ENCODE peak calls at places on chromosomes 7 and 10, in eight cellular contexts. S is astrocyte of the cerebellum; B is effector memory CD8-positive, alpha-beta T cell; U is EL; T is cardiac muscle cell; H is adipocyte; X is GM23338; C is RCC 7860. R is an unnamed sample.

GRCh38 chr10:75926763-75927162 is 495.3 kb downstream of the LRMDA start:
- DNase-seq in S (no peak), B (no peak), U (no peak), T (peak), H (peak), X (peak), C (no peak), R (no peak)

GRCh38 chr7:94059747-94060146 is 55.6 kb upstream of the BET1 start:
- DNase-seq in S (no peak), B (no peak), U (no peak), T (no peak), H (no peak), X (no peak), C (peak), R (no peak)

GRCh38 chr10:1573334-1573969 is 163.9 kb downstream of the ADARB2 start:
- DNase-seq in S (no peak), B (no peak), U (no peak), T (no peak), H (no peak), X (no peak), C (no peak), R (no peak)

GRCh38 chr10:119386666-119387065 is 155.9 kb downstream of the RGS10 start:
- DNase-seq in S (no peak), B (no peak), U (no peak), T (no peak), H (no peak), X (no peak), C (no peak), R (no peak)

GRCh38 chr7:134669845-134670373 is 23.3 kb downstream of the BPGM start:
- DNase-seq in S (peak), B (peak), U (peak), T (peak), H (peak), X (no peak), C (peak), R (peak)

GRCh38 chr10:90674927-90675326 is 182.9 kb downstream of the HTR7 start:
- DNase-seq in S (peak), B (no peak), U (peak), T (no peak), H (peak), X (no peak), C (no peak), R (no peak)

GRCh38 chr10:91163269-91163708 is 57.2 kb upstream of the PCGF5 start:
- DNase-seq in S (peak), B (peak), U (peak), T (peak), H (peak), X (peak), C (peak), R (peak)

GRCh38 chr10:36602374-36602773 is 523.0 kb upstream of the ANKRD30A start:
- DNase-seq in S (peak), B (no peak), U (peak), T (no peak), H (peak), X (no peak), C (no peak), R (no peak)

GRCh38 chr7:82204694-82205093 is 238.9 kb downstream of the CACNA2D1 start:
- DNase-seq in S (peak), B (no peak), U (peak), T (no peak), H (peak), X (no peak), C (peak), R (peak)

GRCh38 chr7:74164985-74165456 is 9.1 kb upstream of the EIF4H start:
- DNase-seq in S (no peak), B (no peak), U (peak), T (peak), H (peak), X (peak), C (no peak), R (peak)

GRCh38 chr7:145481985-145482384 is 634.6 kb upstream of the CNTNAP2 start:
- DNase-seq in S (no peak), B (no peak), U (no peak), T (no peak), H (no peak), X (no peak), C (no peak), R (no peak)

GRCh38 chr10:132655735-132656134 is 118.1 kb downstream of the INPP5A start:
- DNase-seq in S (no peak), B (no peak), U (no peak), T (no peak), H (no peak), X (no peak), C (no peak), R (no peak)

GRCh38 chr7:85796956-85797355 is 610.1 kb upstream of the SEMA3D start:
- DNase-seq in S (no peak), B (no peak), U (no peak), T (no peak), H (no peak), X (no peak), C (no peak), R (no peak)

GRCh38 chr10:112304460-112304859 is 21.3 kb downstream of the TECTB start:
- DNase-seq in S (no peak), B (no peak), U (no peak), T (no peak), H (peak), X (no peak), C (no peak), R (no peak)

GRCh38 chr7:27958933-27959548 is 219.1 kb downstream of the TAX1BP1 start:
- DNase-seq in S (no peak), B (no peak), U (no peak), T (no peak), H (no peak), X (no peak), C (no peak), R (no peak)

GRCh38 chr7:6172331-6173295 is 99.8 kb downstream of the CYTH3 start:
- DNase-seq in S (no peak), B (no peak), U (peak), T (no peak), H (no peak), X (no peak), C (peak), R (no peak)

GRCh38 chr10:132541129-132541528 is 3.5 kb downstream of the INPP5A start:
- DNase-seq in S (no peak), B (no peak), U (no peak), T (no peak), H (no peak), X (no peak), C (no peak), R (no peak)

GRCh38 chr7:95820778-95821177 is 48.4 kb downstream of the DYNC1I1 start:
- DNase-seq in S (no peak), B (no peak), U (no peak), T (no peak), H (no peak), X (no peak), C (no peak), R (no peak)

GRCh38 chr7:47571355-47572100 is 10.4 kb downstream of the TNS3 start:
- DNase-seq in S (peak), B (no peak), U (peak), T (peak), H (peak), X (no peak), C (peak), R (no peak)

GRCh38 chr7:119175916-119176627 is 951.6 kb downstream of the ANKRD7 start:
- DNase-seq in S (peak), B (no peak), U (peak), T (peak), H (peak), X (peak), C (peak), R (peak)

GRCh38 chr10:35035641-35036040 is 54.5 kb downstream of the CUL2 start:
- DNase-seq in S (no peak), B (no peak), U (no peak), T (no peak), H (peak), X (no peak), C (no peak), R (no peak)